ENCODE peak calls at places on chromosomes 2 and 18, in six cellular contexts. One of them, this sample, is unnamed.

GRCh38 chr2:175621847-175622246 is 380.2 kb downstream of the LNPK start:
- DNase-seq in stimulated activated naive CD4-positive, alpha-beta T cell: no peak
- DNase-seq in SK-MEL-5: peak
- DNase-seq in NB4: peak
- DNase-seq in amniotic epithelial cell: no peak
- DNase-seq in fibroblast of the aortic adventitia: no peak
- DNase-seq in this sample: no peak

GRCh38 chr2:96423281-96423680 is 81.9 kb downstream of the NEURL3 start:
- DNase-seq in amniotic epithelial cell: no peak
- DNase-seq in SK-MEL-5: no peak
- DNase-seq in stimulated activated naive CD4-positive, alpha-beta T cell: no peak
- DNase-seq in NB4: no peak
- DNase-seq in fibroblast of the aortic adventitia: no peak
- DNase-seq in this sample: peak

GRCh38 chr2:88692187-88692586 is 714 bp downstream of the RPIA start:
- DNase-seq in stimulated activated naive CD4-positive, alpha-beta T cell: peak
- DNase-seq in NB4: peak
- DNase-seq in amniotic epithelial cell: peak
- DNase-seq in fibroblast of the aortic adventitia: peak
- DNase-seq in SK-MEL-5: peak
- DNase-seq in this sample: peak

GRCh38 chr2:125935559-125935958 is 720.4 kb upstream of the GYPC start:
- DNase-seq in NB4: no peak
- DNase-seq in fibroblast of the aortic adventitia: no peak
- DNase-seq in SK-MEL-5: no peak
- DNase-seq in stimulated activated naive CD4-positive, alpha-beta T cell: no peak
- DNase-seq in amniotic epithelial cell: no peak
- DNase-seq in this sample: no peak

GRCh38 chr2:160408205-160408561 is 85.4 kb downstream of the RBMS1 start:
- DNase-seq in NB4: no peak
- DNase-seq in amniotic epithelial cell: no peak
- DNase-seq in SK-MEL-5: no peak
- DNase-seq in fibroblast of the aortic adventitia: no peak
- DNase-seq in stimulated activated naive CD4-positive, alpha-beta T cell: no peak
- DNase-seq in this sample: no peak

GRCh38 chr2:55168221-55169154 is 63.6 kb downstream of the CLHC1 start:
- DNase-seq in NB4: peak
- DNase-seq in amniotic epithelial cell: peak
- DNase-seq in fibroblast of the aortic adventitia: peak
- DNase-seq in stimulated activated naive CD4-positive, alpha-beta T cell: no peak
- DNase-seq in SK-MEL-5: peak
- DNase-seq in this sample: peak

GRCh38 chr2:145846986-145847385 is 1327.1 kb upstream of the ZEB2 start:
- DNase-seq in amniotic epithelial cell: peak
- DNase-seq in SK-MEL-5: no peak
- DNase-seq in fibroblast of the aortic adventitia: peak
- DNase-seq in NB4: no peak
- DNase-seq in stimulated activated naive CD4-positive, alpha-beta T cell: no peak
- DNase-seq in this sample: no peak

GRCh38 chr2:207692206-207693065 is 19.0 kb upstream of the CCNYL1 start:
- DNase-seq in fibroblast of the aortic adventitia: no peak
- DNase-seq in stimulated activated naive CD4-positive, alpha-beta T cell: no peak
- DNase-seq in amniotic epithelial cell: peak
- DNase-seq in NB4: peak
- DNase-seq in SK-MEL-5: peak
- DNase-seq in this sample: peak

GRCh38 chr2:96097951-96098823 is 18.2 kb downstream of the ADRA2B start:
- DNase-seq in fibroblast of the aortic adventitia: no peak
- DNase-seq in stimulated activated naive CD4-positive, alpha-beta T cell: no peak
- DNase-seq in NB4: no peak
- DNase-seq in SK-MEL-5: no peak
- DNase-seq in amniotic epithelial cell: no peak
- DNase-seq in this sample: no peak

GRCh38 chr2:28986429-28986828 is 5.3 kb downstream of the TOGARAM2 start:
- DNase-seq in NB4: no peak
- DNase-seq in stimulated activated naive CD4-positive, alpha-beta T cell: no peak
- DNase-seq in amniotic epithelial cell: no peak
- DNase-seq in SK-MEL-5: no peak
- DNase-seq in fibroblast of the aortic adventitia: no peak
- DNase-seq in this sample: no peak

GRCh38 chr18:61669320-61669719 is 223.5 kb downstream of the RNF152 start:
- DNase-seq in SK-MEL-5: no peak
- DNase-seq in stimulated activated naive CD4-positive, alpha-beta T cell: no peak
- DNase-seq in NB4: no peak
- DNase-seq in amniotic epithelial cell: peak
- DNase-seq in fibroblast of the aortic adventitia: peak
- DNase-seq in this sample: no peak

GRCh38 chr2:156156580-156156979 is 175.9 kb downstream of the NR4A2 start:
- DNase-seq in stimulated activated naive CD4-positive, alpha-beta T cell: no peak
- DNase-seq in amniotic epithelial cell: no peak
- DNase-seq in fibroblast of the aortic adventitia: no peak
- DNase-seq in SK-MEL-5: peak
- DNase-seq in NB4: no peak
- DNase-seq in this sample: no peak

GRCh38 chr2:214481204-214481603 is 70.3 kb downstream of the VWC2L start:
- DNase-seq in SK-MEL-5: peak
- DNase-seq in NB4: no peak
- DNase-seq in stimulated activated naive CD4-positive, alpha-beta T cell: no peak
- DNase-seq in fibroblast of the aortic adventitia: no peak
- DNase-seq in amniotic epithelial cell: no peak
- DNase-seq in this sample: no peak

GRCh38 chr2:120942658-120943057 is 207.0 kb downstream of the GLI2 start:
- DNase-seq in amniotic epithelial cell: no peak
- DNase-seq in SK-MEL-5: no peak
- DNase-seq in NB4: no peak
- DNase-seq in fibroblast of the aortic adventitia: no peak
- DNase-seq in stimulated activated naive CD4-positive, alpha-beta T cell: no peak
- DNase-seq in this sample: no peak

GRCh38 chr2:19035238-19035637 is 323.2 kb downstream of the OSR1 start:
- DNase-seq in NB4: no peak
- DNase-seq in stimulated activated naive CD4-positive, alpha-beta T cell: no peak
- DNase-seq in SK-MEL-5: no peak
- DNase-seq in amniotic epithelial cell: peak
- DNase-seq in fibroblast of the aortic adventitia: peak
- DNase-seq in this sample: no peak

GRCh38 chr2:46539327-46540276 is 60.2 kb downstream of the TMEM247 start:
- DNase-seq in fibroblast of the aortic adventitia: no peak
- DNase-seq in NB4: no peak
- DNase-seq in amniotic epithelial cell: no peak
- DNase-seq in stimulated activated naive CD4-positive, alpha-beta T cell: no peak
- DNase-seq in SK-MEL-5: no peak
- DNase-seq in this sample: no peak

GRCh38 chr18:32610116-32610630 is 139.5 kb upstream of the GAREM1 start:
- DNase-seq in stimulated activated naive CD4-positive, alpha-beta T cell: no peak
- DNase-seq in amniotic epithelial cell: no peak
- DNase-seq in SK-MEL-5: no peak
- DNase-seq in NB4: no peak
- DNase-seq in fibroblast of the aortic adventitia: no peak
- DNase-seq in this sample: no peak

GRCh38 chr2:174780191-174780590 is 15.9 kb upstream of the CHRNA1 start:
- DNase-seq in SK-MEL-5: no peak
- DNase-seq in fibroblast of the aortic adventitia: no peak
- DNase-seq in NB4: no peak
- DNase-seq in stimulated activated naive CD4-positive, alpha-beta T cell: no peak
- DNase-seq in amniotic epithelial cell: no peak
- DNase-seq in this sample: peak

GRCh38 chr2:71929482-71929772 is 218.2 kb downstream of the CYP26B1 start:
- DNase-seq in SK-MEL-5: no peak
- DNase-seq in amniotic epithelial cell: no peak
- DNase-seq in NB4: no peak
- DNase-seq in stimulated activated naive CD4-positive, alpha-beta T cell: no peak
- DNase-seq in fibroblast of the aortic adventitia: no peak
- DNase-seq in this sample: no peak

GRCh38 chr2:75290600-75291140 is 91.3 kb upstream of the TACR1 start:
- DNase-seq in amniotic epithelial cell: peak
- DNase-seq in fibroblast of the aortic adventitia: peak
- DNase-seq in stimulated activated naive CD4-positive, alpha-beta T cell: no peak
- DNase-seq in SK-MEL-5: peak
- DNase-seq in NB4: no peak
- DNase-seq in this sample: no peak

GRCh38 chr2:225488743-225489142 is 89.2 kb downstream of the NYAP2 start:
- DNase-seq in fibroblast of the aortic adventitia: no peak
- DNase-seq in stimulated activated naive CD4-positive, alpha-beta T cell: no peak
- DNase-seq in amniotic epithelial cell: no peak
- DNase-seq in SK-MEL-5: no peak
- DNase-seq in NB4: no peak
- DNase-seq in this sample: no peak

GRCh38 chr2:40101076-40101688 is 322.1 kb upstream of the THUMPD2 start:
- DNase-seq in stimulated activated naive CD4-positive, alpha-beta T cell: no peak
- DNase-seq in amniotic epithelial cell: peak
- DNase-seq in SK-MEL-5: no peak
- DNase-seq in fibroblast of the aortic adventitia: peak
- DNase-seq in NB4: peak
- DNase-seq in this sample: no peak

This sample was measured in PC-3.